ENCODE peak calls at places on chromosomes 1 and 21, in six cellular contexts. C is stimulated activated CD8-positive, alpha-beta memory T cell treated with anti-CD3 and anti-CD28 coated beads, Interleukin-4, amount 100 ng/mL, for 1 hour; N is activated naive CD8-positive, alpha-beta T cell treated with anti-CD3 and anti-CD28 coated beads, Interleukin-2, amount 50 U/mL, for 24 hours; O is HAP-1; Q is CD8-positive, alpha-beta T cell; R is left ventricle myocardium inferior. J is an unnamed sample.
A peak's percentile ranks its signal among the peaks of the same experiment; 100 is the strongest.

GRCh38 chr21:43373387-43374227 is 53.3 kb downstream of the SIK1 start:
- DNase-seq in C (no peak), N (no peak), O (no peak), Q (no peak), R (no peak), J (no peak)

GRCh38 chr1:200442537-200443169 is 32.8 kb upstream of the ZNF281 start:
- DNase-seq in C (no peak), N (no peak), O (no peak), Q (no peak), R (no peak), J (no peak)

GRCh38 chr1:161962094-161962887 is 61.4 kb downstream of the OLFML2B start:
- DNase-seq in C (no peak), N (peak; percentile 28), O (no peak), Q (no peak), R (no peak), J (peak; percentile 78)

GRCh38 chr21:34201441-34201838 is 128.1 kb downstream of the MRPS6 start:
- DNase-seq in C (no peak), N (no peak), O (no peak), Q (no peak), R (no peak), J (no peak)

GRCh38 chr1:214102907-214103306 is 115.1 kb downstream of the PROX1 start:
- DNase-seq in C (no peak), N (no peak), O (no peak), Q (no peak), R (no peak), J (peak; percentile 16)

GRCh38 chr1:37726746-37727145 is 34.4 kb downstream of the CDCA8 start:
- DNase-seq in C (no peak), N (no peak), O (no peak), Q (no peak), R (no peak), J (no peak)

GRCh38 chr1:31374511-31375196 is 1.8 kb upstream of the FABP3 start:
- DNase-seq in C (no peak), N (no peak), O (no peak), Q (no peak), R (peak; percentile 59), J (no peak)

GRCh38 chr21:46661211-46661625 is 25.7 kb downstream of the PRMT2 start:
- DNase-seq in C (no peak), N (peak; percentile 65), O (no peak), Q (no peak), R (peak; percentile 60), J (peak; percentile 95)

GRCh38 chr1:226779536-226779935 is 40.5 kb upstream of the ITPKB start:
- DNase-seq in C (no peak), N (no peak), O (no peak), Q (no peak), R (no peak), J (no peak)

GRCh38 chr1:29539971-29540370 is 303.6 kb downstream of the PTPRU start:
- DNase-seq in C (no peak), N (no peak), O (no peak), Q (no peak), R (no peak), J (no peak)

GRCh38 chr21:35697321-35697808 is 363.0 kb downstream of the SETD4 start:
- DNase-seq in C (no peak), N (no peak), O (no peak), Q (no peak), R (peak; percentile 66), J (peak; percentile 20)

GRCh38 chr1:30331415-30332065 is 391.8 kb downstream of the MATN1 start:
- DNase-seq in C (no peak), N (no peak), O (no peak), Q (no peak), R (no peak), J (no peak)

GRCh38 chr1:206606867-206607266 is 5.4 kb downstream of the EIF2D start:
- DNase-seq in C (no peak), N (no peak), O (peak; percentile 27), Q (no peak), R (no peak), J (peak; percentile 30)

GRCh38 chr1:77825356-77825709 is 45.9 kb downstream of the MIGA1 start:
- DNase-seq in C (no peak), N (no peak), O (no peak), Q (no peak), R (no peak), J (peak; percentile 21)

GRCh38 chr1:248858096-248858890 is 592 bp downstream of the ZNF692 start:
- DNase-seq in C (no peak), N (peak; percentile 46), O (peak; percentile 76), Q (no peak), R (peak; percentile 64), J (peak; percentile 75)

GRCh38 chr1:32727876-32728275 is 25.3 kb upstream of the SYNC start:
- DNase-seq in C (no peak), N (no peak), O (no peak), Q (no peak), R (no peak), J (no peak)

GRCh38 chr1:53616927-53617326 is 122.0 kb downstream of the GLIS1 start:
- DNase-seq in C (no peak), N (no peak), O (no peak), Q (no peak), R (no peak), J (no peak)

GRCh38 chr1:240136402-240136801 is 44.7 kb downstream of the FMN2 start:
- DNase-seq in C (no peak), N (no peak), O (no peak), Q (no peak), R (no peak), J (peak; percentile 23)

GRCh38 chr21:42013338-42013737 is 3.2 kb upstream of the ZBTB21 start:
- DNase-seq in C (no peak), N (no peak), O (no peak), Q (no peak), R (no peak), J (no peak)

GRCh38 chr1:39964552-39964951 is 9.6 kb downstream of the MFSD2A start:
- DNase-seq in C (no peak), N (no peak), O (no peak), Q (no peak), R (no peak), J (no peak)

GRCh38 chr1:96923753-96924152 is 202.2 kb downstream of the PTBP2 start:
- DNase-seq in C (no peak), N (no peak), O (no peak), Q (no peak), R (no peak), J (no peak)

GRCh38 chr1:2290171-2290578 is 62.1 kb downstream of the SKI start:
- DNase-seq in C (no peak), N (no peak), O (no peak), Q (no peak), R (no peak), J (no peak)

GRCh38 chr1:182185822-182186756 is 124.6 kb upstream of the ZNF648 start:
- DNase-seq in C (no peak), N (no peak), O (no peak), Q (no peak), R (no peak), J (peak; percentile 92)

GRCh38 chr1:8813991-8814390 is 3.4 kb downstream of the RERE start:
- DNase-seq in C (no peak), N (no peak), O (no peak), Q (no peak), R (no peak), J (no peak)

GRCh38 chr21:36045993-36046392 is 14.3 kb downstream of the SETD4 start:
- DNase-seq in C (no peak), N (no peak), O (no peak), Q (no peak), R (no peak), J (no peak)

GRCh38 chr1:2300004-2300771 is 72.1 kb downstream of the SKI start:
- DNase-seq in C (peak; percentile 64), N (peak; percentile 88), O (no peak), Q (peak; percentile 59), R (no peak), J (no peak)

GRCh38 chr1:245578751-245579150 is 424.0 kb downstream of the KIF26B start:
- DNase-seq in C (no peak), N (no peak), O (no peak), Q (no peak), R (no peak), J (no peak)

GRCh38 chr21:39137248-39138186 is 45.7 kb downstream of the PSMG1 start:
- DNase-seq in C (no peak), N (no peak), O (no peak), Q (no peak), R (no peak), J (peak; percentile 40)

GRCh38 chr1:152473887-152474537 is 36.6 kb upstream of the LCE5A start:
- DNase-seq in C (no peak), N (no peak), O (no peak), Q (no peak), R (no peak), J (no peak)

GRCh38 chr1:181778630-181779285 is 282.8 kb downstream of the ZNF648 start:
- DNase-seq in C (no peak), N (no peak), O (no peak), Q (no peak), R (no peak), J (no peak)

GRCh38 chr1:31444725-31445448 is 31.9 kb downstream of the SERINC2 start:
- DNase-seq in C (no peak), N (no peak), O (no peak), Q (no peak), R (no peak), J (no peak)

GRCh38 chr1:92980732-92981647 is 19.7 kb upstream of the DIPK1A start:
- DNase-seq in C (no peak), N (no peak), O (no peak), Q (peak; percentile 22), R (no peak), J (no peak)

GRCh38 chr1:11654571-11655262 is at the start of gene FBXO44:
- DNase-seq in C (peak; percentile 42), N (peak; percentile 68), O (peak; percentile 85), Q (peak; percentile 60), R (peak; percentile 44), J (peak; percentile 67)

GRCh38 chr1:25435315-25436103 is 4.8 kb downstream of the MACO1 start:
- DNase-seq in C (no peak), N (no peak), O (no peak), Q (no peak), R (no peak), J (no peak)

GRCh38 chr1:117795190-117795589 is 134.2 kb downstream of the GDAP2 start:
- DNase-seq in C (no peak), N (no peak), O (no peak), Q (no peak), R (peak; percentile 31), J (peak; percentile 83)